ENCODE peak calls at places on chromosomes 2 and 18, in seven cellular contexts. H is NCI-H2107; R is endothelial cell; A is stimulated activated CD8-positive, alpha-beta memory T cell treated with anti-CD3 and anti-CD28 coated beads, Interleukin-15, amount 100 ng/mL, for 24 hours; Z is AG09319; F is hepatic stellate cell; N is Kasumi-1. G is an unnamed sample.

GRCh38 chr2:240170354-240170735 is 29.9 kb upstream of the OTOS start:
- DNase-seq in Z (no peak), A (no peak), F (peak; percentile 59), H (no peak), N (no peak), R (no peak), G (no peak)

GRCh38 chr2:61660511-61661388 is 122.6 kb upstream of the XPO1 start:
- DNase-seq in H (no peak), Z (no peak), N (no peak), F (no peak), R (no peak), A (no peak), G (no peak)

GRCh38 chr2:212692466-212692865 is 153.9 kb upstream of the ERBB4 start:
- DNase-seq in Z (no peak), A (no peak), N (no peak), F (no peak), R (no peak), H (no peak), G (no peak)

GRCh38 chr2:38557217-38557616 is 45.5 kb downstream of the HNRNPLL start:
- DNase-seq in F (no peak), H (no peak), N (no peak), R (no peak), A (no peak), Z (no peak), G (no peak)

GRCh38 chr2:173076557-173077345 is 1.1 kb downstream of the MAP3K20 start:
- DNase-seq in A (no peak), R (peak; percentile 36), Z (no peak), N (peak; percentile 85), H (no peak), F (no peak), G (no peak)

GRCh38 chr2:196887431-196887830 is 39.1 kb downstream of the PGAP1 start:
- DNase-seq in A (no peak), F (no peak), N (no peak), H (no peak), R (no peak), Z (no peak), G (no peak)

GRCh38 chr2:178177066-178177679 is 17.1 kb upstream of the OSBPL6 start:
- DNase-seq in R (no peak), H (no peak), N (peak; percentile 82), A (no peak), F (no peak), Z (no peak), G (no peak)

GRCh38 chr2:16623046-16623445 is 42.6 kb downstream of the CYRIA start:
- DNase-seq in R (no peak), N (no peak), H (no peak), Z (no peak), F (no peak), A (no peak), G (no peak)

GRCh38 chr2:7116516-7116915 is 199.3 kb downstream of the RNF144A start:
- DNase-seq in H (no peak), A (no peak), R (no peak), Z (no peak), F (no peak), N (no peak), G (no peak)

GRCh38 chr2:241009601-241010530 is 11.4 kb downstream of the SNED1 start:
- DNase-seq in A (no peak), F (peak; percentile 63), H (peak; percentile 25), Z (peak; percentile 45), R (peak; percentile 65), N (peak; percentile 80), G (peak; percentile 87)

GRCh38 chr18:74316257-74317180 is 880 bp downstream of the C18orf63 start:
- DNase-seq in H (no peak), Z (peak; percentile 64), N (no peak), F (peak; percentile 45), A (no peak), R (no peak), G (no peak)

GRCh38 chr2:166665991-166666940 is 172.2 kb upstream of the SCN7A start:
- DNase-seq in F (peak; percentile 3), N (no peak), Z (no peak), H (no peak), R (no peak), A (no peak), G (no peak)

GRCh38 chr2:152038451-152038958 is 60.3 kb downstream of the CACNB4 start:
- DNase-seq in Z (no peak), N (peak; percentile 80), R (peak; percentile 18), A (no peak), F (no peak), H (no peak), G (no peak)